ENCODE peak calls at places on chromosomes 1 and 21, in nine cellular contexts. M is pons; Y is HS-5; Z is NCI-H1930; P is kidney epithelial cell; J is activated naive CD4-positive, alpha-beta T cell; K is stimulated activated CD4-positive, alpha-beta T cell treated with anti-CD3 and anti-CD28 coated beads, Interleukin-12 subunit alpha, Interleukin-12 subunit beta, amount 100 ng/mL, for 48 hours; O is activated effector memory CD4-positive, alpha-beta T cell treated with Interleukin-2 at 50 U/mL for 16 hours; G is activated gamma-delta T cell treated with Interleukin-2 at 50 U/mL for 16 hours. U is an unnamed sample.

GRCh38 chr1:32275424-32275823 is 16.5 kb upstream of the HDAC1 start:
- DNase-seq in M (no peak), Y (no peak), Z (no peak), G (no peak), O (no peak), P (no peak), K (no peak), J (no peak), U (no peak)

GRCh38 chr1:185376840-185377635 is 60.0 kb upstream of the IVNS1ABP start:
- DNase-seq in G (no peak), M (peak; percentile 65), Y (no peak), P (no peak), K (no peak), O (no peak), Z (no peak), J (no peak), U (no peak)

GRCh38 chr21:44089001-44089911 is 17.9 kb upstream of the PWP2 start:
- DNase-seq in J (no peak), O (peak; percentile 41), G (peak; percentile 45), Y (no peak), K (no peak), Z (no peak), P (no peak), M (no peak), U (no peak)

GRCh38 chr1:37035828-37036666 is 1.7 kb upstream of the GRIK3 start:
- DNase-seq in J (no peak), K (no peak), O (no peak), M (no peak), Y (no peak), Z (no peak), G (no peak), P (no peak), U (peak; percentile 23)

GRCh38 chr21:27528697-27529096 is 561.8 kb upstream of the ADAMTS5 start:
- DNase-seq in K (no peak), J (no peak), O (no peak), P (no peak), Y (no peak), M (no peak), Z (no peak), G (no peak), U (no peak)

GRCh38 chr1:192821296-192821695 is 12.5 kb downstream of the RGS2 start:
- DNase-seq in P (no peak), G (no peak), O (no peak), K (no peak), Z (no peak), J (no peak), Y (no peak), M (no peak), U (no peak)

GRCh38 chr1:197786280-197786679 is 11.0 kb upstream of the DENND1B start:
- DNase-seq in Z (no peak), Y (no peak), K (no peak), J (no peak), G (no peak), M (no peak), O (no peak), P (no peak), U (no peak)

GRCh38 chr1:60949826-60950197 is 132.5 kb upstream of the NFIA start:
- DNase-seq in K (no peak), O (no peak), P (no peak), J (no peak), G (no peak), Z (no peak), Y (no peak), M (no peak), U (no peak)

GRCh38 chr1:219689774-219690173 is 76.9 kb upstream of the ZC3H11B start:
- DNase-seq in Y (no peak), J (no peak), O (no peak), G (no peak), M (no peak), P (no peak), Z (no peak), K (no peak), U (no peak)

GRCh38 chr1:186536272-186536905 is 75.5 kb upstream of the PDC start:
- DNase-seq in M (no peak), Y (peak; percentile 44), G (no peak), Z (no peak), K (no peak), P (no peak), J (no peak), O (no peak), U (no peak)

GRCh38 chr1:226021406-226022200 is 22.5 kb upstream of the SDE2 start:
- DNase-seq in J (no peak), Y (no peak), Z (no peak), O (no peak), P (no peak), K (no peak), M (no peak), G (no peak), U (no peak)

GRCh38 chr1:212446333-212446732 is 13.6 kb downstream of the NENF start:
- DNase-seq in Z (no peak), G (no peak), O (no peak), P (no peak), J (no peak), Y (no peak), M (no peak), K (no peak), U (no peak)

GRCh38 chr1:188070848-188071247 is 1242.1 kb downstream of the PLA2G4A start:
- DNase-seq in Y (no peak), G (no peak), J (no peak), Z (no peak), M (no peak), K (no peak), O (no peak), P (no peak), U (no peak)

GRCh38 chr1:182235952-182236650 is 155.5 kb downstream of the GLUL start:
- DNase-seq in Z (no peak), M (peak; percentile 59), K (no peak), P (peak; percentile 2), J (no peak), G (no peak), O (no peak), Y (no peak), U (no peak)

GRCh38 chr1:169874229-169874628 is 19.5 kb downstream of the SCYL3 start:
- DNase-seq in G (no peak), Y (peak; percentile 71), J (no peak), K (no peak), P (no peak), Z (no peak), M (no peak), O (no peak), U (no peak)

GRCh38 chr21:14843991-14844390 is 220.8 kb downstream of the NRIP1 start:
- DNase-seq in M (no peak), Y (no peak), J (no peak), O (no peak), Z (no peak), K (no peak), G (no peak), P (no peak), U (no peak)

GRCh38 chr1:61951731-61952585 is 209.7 kb downstream of the PATJ start:
- DNase-seq in J (no peak), Z (peak; percentile 27), G (no peak), P (peak; percentile 83), M (no peak), K (no peak), Y (no peak), O (no peak), U (no peak)

GRCh38 chr1:42815938-42816599 is 853 bp upstream of the ERMAP start:
- DNase-seq in M (peak; percentile 45), Y (no peak), K (no peak), P (no peak), O (no peak), Z (no peak), G (no peak), J (no peak), U (no peak)

GRCh38 chr1:47351305-47351704 is 17.7 kb downstream of the CMPK1 start:
- DNase-seq in Z (no peak), Y (peak; percentile 8), O (no peak), G (no peak), J (no peak), M (no peak), K (no peak), P (no peak), U (no peak)

GRCh38 chr1:46183119-46183842 is 7.0 kb upstream of the P3R3URF start:
- DNase-seq in P (peak; percentile 97), M (peak; percentile 54), Y (peak; percentile 99), Z (no peak), O (no peak), J (no peak), G (no peak), K (no peak), U (no peak)

GRCh38 chr1:89836252-89836996 is 15.6 kb downstream of the LRRC8D start:
- DNase-seq in G (no peak), Z (no peak), J (no peak), O (no peak), M (peak; percentile 69), P (no peak), Y (no peak), K (no peak), U (no peak)

GRCh38 chr1:208748766-208749165 is 504.6 kb upstream of the PLXNA2 start:
- DNase-seq in Y (no peak), K (no peak), G (no peak), J (no peak), Z (no peak), O (no peak), P (no peak), M (no peak), U (no peak)

GRCh38 chr1:109254621-109255096 is 5.3 kb downstream of the CELSR2 start:
- DNase-seq in G (no peak), Y (no peak), K (no peak), J (no peak), P (no peak), Z (no peak), O (no peak), M (no peak), U (no peak)

GRCh38 chr1:150477733-150478132 is 9.5 kb upstream of the TARS2 start:
- DNase-seq in Y (peak; percentile 43), P (no peak), J (no peak), M (no peak), O (no peak), G (no peak), Z (no peak), K (no peak), U (no peak)

GRCh38 chr1:233006582-233006981 is 56.2 kb downstream of the NTPCR start:
- DNase-seq in Z (no peak), J (no peak), K (no peak), Y (no peak), P (no peak), O (no peak), G (no peak), M (no peak), U (no peak)

GRCh38 chr1:25520446-25521061 is 22.9 kb upstream of the LDLRAP1 start:
- DNase-seq in O (peak; percentile 51), K (peak; percentile 30), Z (peak; percentile 33), P (no peak), M (peak; percentile 75), G (peak; percentile 74), J (peak; percentile 41), Y (peak; percentile 39), U (peak; percentile 39)

GRCh38 chr1:229119161-229119560 is 151.8 kb upstream of the RAB4A start:
- DNase-seq in O (no peak), Z (no peak), K (no peak), J (no peak), M (no peak), P (no peak), G (no peak), Y (no peak), U (no peak)

GRCh38 chr21:25888711-25889110 is 153.9 kb downstream of the GABPA start:
- DNase-seq in P (no peak), J (no peak), K (no peak), O (no peak), Z (no peak), M (no peak), Y (no peak), G (no peak), U (no peak)

GRCh38 chr1:23930861-23931471 is 17.8 kb upstream of the CNR2 start:
- DNase-seq in O (no peak), M (no peak), Y (no peak), P (peak; percentile 87), Z (no peak), K (no peak), J (no peak), G (no peak), U (no peak)